ENCODE peak calls at places on chromosomes 16 and 17, in four cellular contexts. T, F, I and V are unnamed samples.

GRCh38 chr17:80068301-80069160 is 32.1 kb downstream of the CCDC40 start:
- DNase-seq in F (peak; percentile 27), I (no peak), T (no peak), V (peak; percentile 89)

GRCh38 chr17:31495049-31495885 is 103.8 kb downstream of the RAB11FIP4 start:
- DNase-seq in F (no peak), T (no peak), I (no peak), V (no peak)

GRCh38 chr17:43309505-43310329 is 75.9 kb upstream of the RNU2-1 start:
- DNase-seq in I (peak; percentile 46), T (no peak), F (peak; percentile 40), V (no peak)

GRCh38 chr17:36501963-36502362 is 15.5 kb downstream of the ZNHIT3 start:
- DNase-seq in I (no peak), T (peak; percentile 23), F (no peak), V (no peak)

GRCh38 chr17:45430738-45431530 is 1.7 kb downstream of the ARHGAP27 start:
- DNase-seq in T (peak; percentile 89), I (peak; percentile 77), F (peak; percentile 67), V (no peak)

GRCh38 chr16:75647492-75648264 is at the start of the genes KARS1 and TERF2IP:
- DNase-seq in I (peak; percentile 90), F (peak; percentile 97), T (peak; percentile 95), V (peak; percentile 91)

GRCh38 chr16:26196806-26197205 is 505.0 kb downstream of the HS3ST4 start:
- DNase-seq in I (no peak), T (no peak), F (no peak), V (no peak)

GRCh38 chr17:73468221-73468620 is 156.4 kb upstream of the CDC42EP4 start:
- DNase-seq in F (no peak), I (no peak), T (no peak), V (no peak)

GRCh38 chr17:47423406-47424295 is 99.9 kb downstream of the EFCAB13 start:
- DNase-seq in F (peak; percentile 26), I (peak; percentile 72), T (peak; percentile 68), V (no peak)

GRCh38 chr17:28612936-28613872 is 781 bp downstream of the RSKR start:
- DNase-seq in T (peak; percentile 71), I (peak; percentile 71), F (peak; percentile 67), V (peak; percentile 22)

GRCh38 chr16:12703935-12704334 is 99.8 kb downstream of the CPPED1 start:
- DNase-seq in T (no peak), F (no peak), I (no peak), V (peak; percentile 2)

GRCh38 chr17:2171725-2172446 is 117.0 kb downstream of the HIC1 start:
- DNase-seq in I (no peak), T (no peak), F (peak; percentile 66), V (peak; percentile 99)

GRCh38 chr16:28924399-28924761 is 658 bp downstream of the RABEP2 start:
- DNase-seq in F (no peak), T (no peak), I (no peak), V (no peak)

GRCh38 chr17:28574536-28574935 is 2.2 kb downstream of the ALDOC start:
- DNase-seq in T (no peak), I (no peak), F (no peak), V (no peak)

GRCh38 chr17:60600490-60601431 is 768 bp downstream of the PPM1D start:
- DNase-seq in I (peak; percentile 81), F (peak; percentile 89), T (peak; percentile 82), V (peak; percentile 85)

GRCh38 chr16:68267612-68268405 is 3.5 kb downstream of the SLC7A6 start:
- DNase-seq in T (peak; percentile 71), F (peak; percentile 80), I (no peak), V (no peak)

GRCh38 chr17:74713199-74713755 is 554 bp upstream of the CD300LF start:
- DNase-seq in I (no peak), T (no peak), F (no peak), V (no peak)

GRCh38 chr16:4411684-4412083 is 4.7 kb downstream of the CORO7 start:
- DNase-seq in T (no peak), F (no peak), I (no peak), V (peak; percentile 39)

GRCh38 chr17:64341181-64341580 is 49.5 kb downstream of the PECAM1 start:
- DNase-seq in T (no peak), F (no peak), I (no peak), V (no peak)
- H4K5ac ChIP-seq in T (no peak overlapping the region), F (no peak overlapping the region), I (no peak overlapping the region), V (no peak overlapping the region)

GRCh38 chr16:87597324-87597830 is 4.9 kb upstream of the JPH3 start:
- DNase-seq in T (no peak), I (no peak), F (no peak), V (no peak)

GRCh38 chr16:87593710-87594258 is 8.5 kb upstream of the JPH3 start:
- DNase-seq in T (no peak), F (no peak), I (no peak), V (no peak)

GRCh38 chr16:87595712-87596111 is 6.6 kb upstream of the JPH3 start:
- DNase-seq in F (no peak), T (no peak), I (no peak), V (no peak)

GRCh38 chr16:87587636-87588035 is 14.7 kb upstream of the JPH3 start:
- DNase-seq in F (no peak), T (no peak), I (no peak), V (no peak)

DNA sequence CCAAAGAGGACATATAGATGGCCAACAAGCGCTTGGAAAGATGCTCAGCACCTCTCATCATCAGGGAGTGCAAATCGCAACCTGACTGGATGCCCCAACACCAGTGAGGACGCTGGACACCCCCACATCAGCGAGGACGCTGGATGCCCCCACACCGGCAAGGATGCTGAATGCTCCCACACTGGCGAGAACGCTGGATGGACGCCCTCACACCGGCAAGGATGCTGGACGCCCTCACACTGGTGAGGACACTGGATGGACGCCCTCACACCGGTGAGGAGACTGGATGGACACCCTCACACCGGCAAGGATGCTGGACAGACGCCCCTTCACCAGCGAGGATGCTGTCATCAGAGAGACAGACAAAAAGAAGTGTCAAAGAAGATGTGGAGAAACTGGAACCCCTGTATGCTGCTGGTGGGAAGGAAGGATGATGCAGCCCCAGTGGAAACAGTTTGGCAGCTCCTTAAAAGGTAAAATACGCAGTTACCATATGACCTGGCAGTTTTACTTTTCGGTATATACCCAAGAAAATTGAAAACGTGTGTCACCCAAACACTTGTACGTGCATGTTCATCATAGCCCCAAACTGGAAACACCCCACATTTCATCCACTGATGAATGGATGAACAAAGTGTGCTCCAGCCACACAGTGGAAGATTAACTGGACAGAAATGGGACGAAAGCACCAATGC is 10.1 kb upstream of the JPH3 start:
- DNase-seq in F (no peak), I (no peak), T (no peak), V (no peak)
- H3K56ac ChIP-seq in F (no peak overlapping the region), I (no peak overlapping the region), T (no peak overlapping the region), V (no peak overlapping the region)

GRCh38 chr17:34884597-34884996 is 76.7 kb downstream of the CCT6B start:
- DNase-seq in F (no peak), T (no peak), I (no peak), V (no peak)

GRCh38 chr17:34883106-34884000 is 77.9 kb downstream of the CCT6B start:
- DNase-seq in F (no peak), T (no peak), I (no peak), V (no peak)

GRCh38 chr17:34886831-34887230 is 74.4 kb downstream of the CCT6B start:
- DNase-seq in I (no peak), F (peak; percentile 90), T (no peak), V (no peak)

GRCh38 chr17:34885076-34885475 is 76.2 kb downstream of the CCT6B start:
- DNase-seq in T (no peak), I (no peak), F (no peak), V (no peak)
- H4K5ac ChIP-seq in T (no peak overlapping the region), I (no peak overlapping the region), F (no peak overlapping the region), V (no peak overlapping the region)

GRCh38 chr17:70804161-70804560 is 634.8 kb downstream of the KCNJ2 start:
- DNase-seq in I (no peak), F (no peak), T (no peak), V (peak; percentile 61)
- H3K56ac ChIP-seq in I (no peak overlapping the region), F (no peak overlapping the region), T (no peak overlapping the region), V (no peak overlapping the region)

DNA sequence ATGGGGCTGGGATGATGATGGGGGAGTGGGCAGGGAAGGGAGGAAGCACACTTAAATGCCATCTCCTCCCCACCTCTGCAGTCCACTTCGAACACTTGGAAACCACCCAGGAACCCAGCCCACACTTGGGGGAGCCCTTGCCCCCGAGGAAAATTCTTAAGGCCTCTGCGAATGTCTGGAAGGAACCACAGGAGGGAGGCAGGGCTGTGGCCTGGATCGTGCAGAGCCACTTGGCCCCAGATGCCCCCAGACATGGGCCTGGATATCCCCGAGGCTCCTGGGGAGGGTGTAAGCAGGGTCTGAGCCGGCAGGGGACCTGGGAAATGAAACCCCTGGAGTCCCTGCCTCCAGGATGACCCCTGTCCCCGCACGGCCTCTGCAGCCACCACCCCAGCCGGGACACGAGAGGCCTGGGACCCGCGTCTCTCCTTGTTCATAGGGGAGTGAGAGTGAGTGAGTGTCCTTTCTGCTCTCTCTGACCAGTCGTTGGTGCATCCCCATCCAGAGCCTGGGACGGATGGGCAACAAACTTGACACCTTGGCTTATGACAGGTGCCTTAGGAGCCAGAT is 11.8 kb upstream of the MTSS2 start:
- DNase-seq in F (peak; percentile 22), T (no peak), I (no peak), V (no peak)
- H4K5ac ChIP-seq in F (no peak overlapping the region), T (no peak overlapping the region), I (no peak overlapping the region), V (no peak overlapping the region)

GRCh38 chr16:20916927-20917326 is 16.4 kb downstream of the LYRM1 start:
- DNase-seq in F (no peak), I (no peak), T (no peak), V (no peak)
- H3K56ac ChIP-seq in F (no peak overlapping the region), I (no peak overlapping the region), T (no peak overlapping the region), V (no peak overlapping the region)

DNA sequence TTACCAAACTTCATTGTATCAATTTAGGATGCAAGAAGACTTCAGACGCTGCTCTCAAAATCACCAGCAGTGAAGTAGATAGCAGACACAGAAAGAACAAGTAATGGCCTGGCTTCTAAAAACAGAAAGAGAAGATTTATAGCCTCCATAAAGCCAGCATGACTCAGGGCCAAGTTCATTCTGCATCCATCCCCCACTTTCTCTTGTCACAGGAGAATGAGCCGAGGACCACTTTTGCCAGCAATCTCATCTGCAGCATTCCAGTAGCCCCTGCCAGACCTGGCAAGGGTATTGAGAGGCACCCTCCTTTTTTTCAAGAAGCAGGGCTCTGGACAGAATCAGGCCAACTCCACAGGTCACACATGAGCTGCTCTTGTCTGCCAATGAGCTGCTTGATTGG is 355.4 kb upstream of the SOX9 start:
- DNase-seq in I (no peak), T (no peak), F (no peak), V (peak; percentile 1)
- H4K5ac ChIP-seq in I (no peak overlapping the region), T (no peak overlapping the region), F (no peak overlapping the region), V (no peak overlapping the region)

DNA sequence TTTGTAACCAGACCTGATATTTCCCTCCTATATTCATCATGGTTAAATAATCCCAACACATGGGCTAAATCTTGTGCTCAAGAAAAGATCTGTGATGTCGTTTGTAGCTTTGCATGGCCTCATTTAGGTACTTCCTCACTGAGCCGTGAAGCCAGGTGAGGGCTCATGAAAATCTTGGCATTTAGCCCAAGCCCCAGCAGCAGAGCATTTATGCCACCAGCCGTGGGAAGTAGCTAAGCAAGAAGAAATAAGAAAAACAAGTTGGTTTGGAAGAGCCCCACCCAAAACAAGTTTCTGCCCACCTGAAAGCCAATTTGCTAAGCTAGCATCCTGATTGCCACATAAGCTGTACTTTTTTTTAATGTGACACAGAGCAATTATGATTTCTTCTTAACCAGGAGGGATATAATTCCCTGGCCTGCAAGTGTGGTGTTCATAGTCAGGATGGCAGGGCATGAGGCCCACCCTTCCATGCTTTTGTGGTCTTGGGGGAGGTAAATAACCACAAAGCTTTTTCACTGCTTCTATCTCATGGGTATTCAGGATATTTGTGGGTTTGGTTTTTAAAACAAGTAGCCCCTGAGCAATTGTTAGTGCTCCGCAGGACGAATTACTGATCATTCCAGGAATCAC is 10.5 kb downstream of the TMIGD1 start:
- DNase-seq in I (no peak), F (no peak), T (no peak), V (no peak)
- H3K56ac ChIP-seq in I (no peak overlapping the region), F (no peak overlapping the region), T (no peak overlapping the region), V (no peak overlapping the region)

GRCh38 chr16:88192601-88193000 is 190.2 kb upstream of the ZNF469 start:
- DNase-seq in I (no peak), F (no peak), T (no peak), V (no peak)
- H4K5ac ChIP-seq in I (no peak overlapping the region), F (no peak overlapping the region), T (no peak overlapping the region), V (no peak overlapping the region)